ENCODE peak calls at places on chromosomes 11 and 22, in six cellular contexts. Q is endothelial cell of umbilical vein; N is osteoblast; A is T1000; C is effector CD4-positive, alpha-beta T cell; I is fibroblast of pulmonary artery. F is an unnamed sample.

GRCh38 chr11:130786987-130787688 is 129.1 kb downstream of the SNX19 start:
- DNase-seq in Q (peak), N (peak), A (no peak), C (no peak), I (peak), F (peak)

GRCh38 chr11:13183094-13183825 is 94.3 kb upstream of the BMAL1 start:
- DNase-seq in Q (peak), N (no peak), A (no peak), C (no peak), I (peak), F (peak)

GRCh38 chr11:91231226-91231625 is 993.4 kb upstream of the FAT3 start:
- DNase-seq in Q (no peak), N (no peak), A (no peak), C (no peak), I (no peak), F (no peak)

GRCh38 chr22:40979871-40980270 is 28.7 kb downstream of the RBX1 start:
- DNase-seq in Q (no peak), N (no peak), A (no peak), C (no peak), I (no peak), F (no peak)

GRCh38 chr11:124834526-124835190 is 30.6 kb upstream of the ROBO3 start:
- DNase-seq in Q (no peak), N (no peak), A (no peak), C (no peak), I (no peak), F (no peak)

GRCh38 chr11:574632-575323 is 1.5 kb upstream of the PHRF1 start:
- DNase-seq in Q (peak), N (peak), A (no peak), C (no peak), I (no peak), F (no peak)

GRCh38 chr11:33001281-33001680 is 14.4 kb upstream of the DEPDC7 start:
- DNase-seq in Q (no peak), N (peak), A (no peak), C (no peak), I (no peak), F (no peak)

GRCh38 chr11:83206771-83207413 is 13.4 kb downstream of the ANKRD42 start:
- DNase-seq in Q (no peak), N (no peak), A (no peak), C (no peak), I (peak), F (no peak)

GRCh38 chr11:125886997-125887372 is 483 bp upstream of the HYLS1 start:
- DNase-seq in Q (no peak), N (peak), A (no peak), C (peak), I (peak), F (no peak)

GRCh38 chr11:76686261-76687079 is 15.9 kb upstream of the LRRC32 start:
- DNase-seq in Q (no peak), N (peak), A (no peak), C (no peak), I (no peak), F (no peak)

GRCh38 chr11:98561216-98561615 is 459.5 kb upstream of the CNTN5 start:
- DNase-seq in Q (no peak), N (no peak), A (no peak), C (no peak), I (no peak), F (no peak)

GRCh38 chr22:35488513-35488912 is 52.1 kb upstream of the RASD2 start:
- DNase-seq in Q (no peak), N (no peak), A (no peak), C (no peak), I (no peak), F (no peak)

GRCh38 chr22:48721394-48721666 is 1106.3 kb downstream of the BRD1 start:
- DNase-seq in Q (no peak), N (peak), A (no peak), C (no peak), I (no peak), F (no peak)

GRCh38 chr22:46099740-46100139 is 50.6 kb upstream of the PPARA start:
- DNase-seq in Q (no peak), N (no peak), A (no peak), C (no peak), I (no peak), F (no peak)

GRCh38 chr11:77199346-77199745 is 71.3 kb downstream of the MYO7A start:
- DNase-seq in Q (no peak), N (peak), A (no peak), C (no peak), I (no peak), F (no peak)

GRCh38 chr11:65546217-65546958 is 11.8 kb downstream of the LTBP3 start:
- DNase-seq in Q (peak), N (peak), A (no peak), C (peak), I (no peak), F (no peak)

GRCh38 chr22:30370681-30371080 is 13.9 kb downstream of the CCDC157 start:
- DNase-seq in Q (no peak), N (no peak), A (no peak), C (no peak), I (no peak), F (no peak)

GRCh38 chr11:104892723-104893511 is 5.3 kb downstream of the CASP12 start:
- DNase-seq in Q (peak), N (no peak), A (no peak), C (no peak), I (peak), F (peak)

GRCh38 chr11:108498816-108499408 is 728 bp upstream of the POGLUT3 start:
- DNase-seq in Q (no peak), N (no peak), A (no peak), C (no peak), I (no peak), F (no peak)

GRCh38 chr11:119912214-119912613 is 183.2 kb upstream of the NECTIN1 start:
- DNase-seq in Q (no peak), N (no peak), A (no peak), C (no peak), I (no peak), F (no peak)

GRCh38 chr11:4090258-4090657 is 4.3 kb upstream of the RRM1 start:
- DNase-seq in Q (no peak), N (no peak), A (no peak), C (peak), I (no peak), F (no peak)

GRCh38 chr11:118530180-118530682 is 761 bp upstream of the TMEM25 start:
- DNase-seq in Q (peak), N (peak), A (no peak), C (no peak), I (peak), F (no peak)

GRCh38 chr11:126355926-126356897 is 726 bp downstream of the ST3GAL4 start:
- DNase-seq in Q (peak), N (peak), A (peak), C (no peak), I (no peak), F (no peak)

GRCh38 chr22:30190619-30191018 is 55.9 kb downstream of the LIF start:
- DNase-seq in Q (no peak), N (no peak), A (no peak), C (no peak), I (no peak), F (no peak)

GRCh38 chr22:17198188-17199130 is 20.8 kb downstream of the ADA2 start:
- DNase-seq in Q (no peak), N (peak), A (no peak), C (no peak), I (peak), F (peak)

GRCh38 chr11:70717961-70718595 is 319.7 kb downstream of the CTTN start:
- DNase-seq in Q (no peak), N (no peak), A (peak), C (no peak), I (no peak), F (no peak)

GRCh38 chr11:94544582-94544831 is 786 bp downstream of the FUT4 start:
- DNase-seq in Q (no peak), N (peak), A (no peak), C (no peak), I (no peak), F (no peak)

GRCh38 chr11:124897681-124898680 is at the start of gene ROBO4:
- DNase-seq in Q (peak), N (peak), A (peak), C (no peak), I (peak), F (peak)

GRCh38 chr11:36292311-36292722 is 3.1 kb upstream of the COMMD9 start:
- DNase-seq in Q (peak), N (no peak), A (no peak), C (no peak), I (peak), F (peak)

GRCh38 chr11:64057890-64058289 is 22.2 kb downstream of the FLRT1 start:
- DNase-seq in Q (no peak), N (no peak), A (no peak), C (no peak), I (no peak), F (no peak)

GRCh38 chr11:102476812-102477211 is 24.2 kb upstream of the TMEM123 start:
- DNase-seq in Q (peak), N (no peak), A (no peak), C (no peak), I (peak), F (no peak)

GRCh38 chr11:77001524-77001923 is 32.7 kb upstream of the B3GNT6 start:
- DNase-seq in Q (no peak), N (no peak), A (no peak), C (no peak), I (no peak), F (no peak)

GRCh38 chr11:112637046-112637445 is 324.2 kb upstream of the NCAM1 start:
- DNase-seq in Q (no peak), N (no peak), A (no peak), C (no peak), I (no peak), F (no peak)

GRCh38 chr11:120964857-120965256 is 59.0 kb upstream of the TBCEL start:
- DNase-seq in Q (no peak), N (no peak), A (no peak), C (no peak), I (peak), F (peak)

GRCh38 chr11:120337896-120338840 is 2.0 kb downstream of the ARHGEF12 start:
- DNase-seq in Q (peak), N (peak), A (no peak), C (no peak), I (peak), F (no peak)

GRCh38 chr11:90849278-90849677 is 626.4 kb upstream of the CHORDC1 start:
- DNase-seq in Q (no peak), N (no peak), A (no peak), C (no peak), I (no peak), F (no peak)

GRCh38 chr11:43268161-43268560 is 43.6 kb upstream of the API5 start:
- DNase-seq in Q (no peak), N (no peak), A (no peak), C (no peak), I (no peak), F (no peak)

GRCh38 chr22:25930083-25930482 is 188.1 kb downstream of the MYO18B start:
- DNase-seq in Q (no peak), N (no peak), A (no peak), C (no peak), I (no peak), F (no peak)

GRCh38 chr11:94183886-94184264 is 55.2 kb downstream of the PANX1 start:
- DNase-seq in Q (peak), N (peak), A (no peak), C (no peak), I (peak), F (peak)